ENCODE peak calls at places on chromosomes 12 and 14, in seven cellular contexts. B is H9, L is IMR-90, S is H1, N is neuronal stem cell, H is mesendoderm, K is mesenchymal stem cell. J is an unnamed sample.

GRCh38 chr12:117596968-117597367 is 235.5 kb upstream of the NOS1 start:
- DNase-seq in B (no peak), L (no peak), S (no peak), N (no peak), H (peak), K (no peak), J (no peak)

GRCh38 chr12:17511369-17511768 is 578.6 kb downstream of the RERGL start:
- DNase-seq in B (no peak), L (no peak), S (no peak), N (no peak), H (peak), K (no peak), J (no peak)

GRCh38 chr12:108564724-108565123 is 2.3 kb downstream of the ISCU start:
- DNase-seq in B (no peak), L (no peak), S (no peak), N (no peak), H (no peak), K (no peak), J (no peak)

GRCh38 chr12:27015730-27016076 is 1.5 kb upstream of the TM7SF3 start:
- DNase-seq in B (no peak), L (peak), S (no peak), N (no peak), H (peak), K (peak), J (peak)

GRCh38 chr12:45234134-45234865 is 18.4 kb downstream of the ANO6 start:
- DNase-seq in B (peak), L (peak), S (no peak), N (peak), H (peak), K (peak), J (peak)

GRCh38 chr12:121144416-121144914 is 11.8 kb downstream of the P2RX7 start:
- DNase-seq in B (no peak), L (peak), S (no peak), N (no peak), H (no peak), K (peak), J (no peak)

GRCh38 chr14:106024983-106025604 is 498.7 kb downstream of the TMEM121 start:
- DNase-seq in B (no peak), L (no peak), S (no peak), N (no peak), H (no peak), K (no peak), J (no peak)

GRCh38 chr12:95553202-95553943 is 2.1 kb upstream of the USP44 start:
- DNase-seq in B (no peak), L (no peak), S (no peak), N (no peak), H (no peak), K (no peak), J (no peak)

GRCh38 chr14:101035466-101036225 is 132.1 kb upstream of the RTL1 start:
- DNase-seq in B (no peak), L (no peak), S (no peak), N (no peak), H (no peak), K (no peak), J (no peak)

GRCh38 chr12:131511391-131511802 is 199.5 kb upstream of the SFSWAP start:
- DNase-seq in B (peak), L (no peak), S (no peak), N (no peak), H (peak), K (no peak), J (no peak)

GRCh38 chr12:22032732-22033131 is 13.3 kb upstream of the CMAS start:
- DNase-seq in B (no peak), L (no peak), S (no peak), N (no peak), H (no peak), K (no peak), J (no peak)

GRCh38 chr12:56154246-56154771 is 1.9 kb downstream of the MYL6B start:
- DNase-seq in B (no peak), L (no peak), S (no peak), N (no peak), H (peak), K (no peak), J (no peak)

GRCh38 chr14:98262566-98262965 is 1009.4 kb downstream of the BCL11B start:
- DNase-seq in B (no peak), L (no peak), S (no peak), N (no peak), H (no peak), K (no peak), J (no peak)

GRCh38 chr14:23025181-23025788 is 9.4 kb downstream of the PSMB5 start:
- DNase-seq in B (no peak), L (no peak), S (no peak), N (no peak), H (peak), K (peak), J (no peak)

GRCh38 chr14:73241481-73242165 is 4.3 kb downstream of the PAPLN start:
- DNase-seq in B (no peak), L (no peak), S (peak), N (no peak), H (no peak), K (no peak), J (no peak)

GRCh38 chr14:104680056-104680805 is 9.2 kb upstream of the INF2 start:
- DNase-seq in B (no peak), L (peak), S (no peak), N (no peak), H (peak), K (peak), J (peak)

GRCh38 chr14:73026243-73026844 is 562 bp downstream of the ZFYVE1 start:
- DNase-seq in B (no peak), L (no peak), S (no peak), N (no peak), H (no peak), K (no peak), J (no peak)

GRCh38 chr12:4272014-4272975 is 1.3 kb upstream of the CCND2 start:
- DNase-seq in B (peak), L (peak), S (peak), N (peak), H (peak), K (peak), J (no peak)

GRCh38 chr12:96136129-96136528 is 58.0 kb upstream of the ELK3 start:
- DNase-seq in B (no peak), L (peak), S (no peak), N (no peak), H (peak), K (peak), J (no peak)

GRCh38 chr12:11779286-11779685 is 129.8 kb downstream of the ETV6 start:
- DNase-seq in B (no peak), L (peak), S (no peak), N (no peak), H (no peak), K (peak), J (no peak)

GRCh38 chr14:44777567-44777966 is 184.2 kb downstream of the KLHL28 start:
- DNase-seq in B (no peak), L (no peak), S (no peak), N (no peak), H (no peak), K (no peak), J (no peak)

DNA sequence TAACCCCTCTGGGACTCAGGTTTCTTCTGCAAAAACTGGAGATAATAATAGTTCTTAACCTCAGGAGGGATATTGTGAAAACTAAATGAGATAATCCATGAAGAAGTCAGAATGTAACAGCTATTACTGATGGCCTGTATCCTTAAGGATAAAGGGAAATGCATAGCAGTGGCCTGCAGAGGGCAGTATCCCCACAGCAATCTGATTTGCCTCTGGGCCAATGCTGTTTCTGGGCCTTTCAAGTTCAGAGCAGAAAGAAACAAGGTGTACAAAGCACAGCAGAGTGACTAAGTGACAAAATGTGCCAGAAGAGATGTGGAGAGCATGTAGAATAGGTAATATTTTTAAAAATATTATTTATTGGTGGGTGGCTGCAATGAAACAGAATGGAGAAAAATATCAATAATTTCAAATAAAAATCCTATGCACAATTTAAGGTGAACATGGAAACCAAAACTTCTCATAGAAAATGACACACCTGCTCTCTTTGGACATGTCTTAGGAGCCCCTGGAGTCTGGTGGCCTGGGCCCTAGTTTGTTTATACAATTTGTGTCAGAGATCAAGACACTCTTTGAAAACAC is 90.3 kb downstream of the C12orf75 start:
- DNase-seq in B (peak), L (peak), S (peak), N (peak), H (peak), K (peak), J (peak)
- H3K18ac ChIP-seq in B (no peak), L (no peak), S (no peak), N (no peak), H (no peak), K (no peak), J (no peak)

DNA sequence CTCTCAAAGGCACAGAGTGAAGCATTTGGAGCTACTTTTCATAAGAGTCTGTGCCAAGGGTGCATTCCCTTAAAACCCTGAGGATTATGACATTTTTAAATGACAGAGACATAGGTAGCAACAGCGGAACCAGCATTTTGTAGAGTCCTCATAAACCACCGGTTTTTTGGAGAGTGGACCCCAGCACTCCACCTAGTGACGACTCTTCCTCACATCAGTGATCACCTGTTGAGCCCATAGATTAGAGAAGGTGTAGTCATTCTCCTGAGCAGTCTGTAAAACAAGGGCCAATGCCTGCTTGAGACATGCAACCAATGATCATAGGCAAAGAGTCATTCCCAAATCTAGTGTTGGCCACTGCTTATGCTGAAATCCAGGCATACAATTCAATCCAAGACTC is 399.1 kb downstream of the GXYLT1 start:
- DNase-seq in B (peak), L (no peak), S (no peak), N (no peak), H (peak), K (no peak), J (no peak)
- H3K18ac ChIP-seq in B (no peak), L (no peak), S (no peak), N (no peak), H (no peak), K (no peak), J (no peak)

GRCh38 chr12:107102294-107102693 is 8.9 kb upstream of the CRY1 start:
- DNase-seq in B (no peak), L (no peak), S (no peak), N (no peak), H (no peak), K (no peak), J (no peak)

GRCh38 chr12:107103516-107103915 is 10.2 kb upstream of the CRY1 start:
- DNase-seq in B (no peak), L (no peak), S (no peak), N (no peak), H (no peak), K (no peak), J (no peak)

GRCh38 chr12:107101651-107102050 is 8.3 kb upstream of the CRY1 start:
- DNase-seq in B (no peak), L (no peak), S (no peak), N (no peak), H (no peak), K (no peak), J (no peak)

GRCh38 chr12:107105410-107105703 is 12.0 kb upstream of the CRY1 start:
- DNase-seq in B (no peak), L (no peak), S (no peak), N (no peak), H (no peak), K (no peak), J (no peak)

DNA sequence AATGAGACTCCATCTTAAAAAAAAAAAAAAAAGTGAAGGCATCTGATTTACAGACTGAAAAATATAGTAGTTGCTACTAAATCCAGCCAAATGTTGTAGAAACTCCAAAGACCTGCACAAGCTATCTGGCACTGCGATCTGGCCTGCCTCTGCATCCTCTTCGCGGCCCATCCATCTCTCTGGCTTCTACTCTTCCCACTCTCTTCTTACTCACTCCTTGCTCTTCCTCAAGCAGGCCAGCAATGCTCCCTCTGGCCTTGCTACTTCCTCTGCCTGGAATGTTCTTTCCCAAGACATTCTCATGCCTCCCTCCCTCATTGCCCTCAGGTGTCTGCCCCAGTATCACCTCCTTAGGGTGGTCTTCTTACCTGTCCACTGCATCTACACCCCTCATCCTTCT is 9.7 kb upstream of the CRY1 start:
- DNase-seq in B (no peak), L (no peak), S (no peak), N (no peak), H (no peak), K (no peak), J (no peak)
- H3K18ac ChIP-seq in B (no peak), L (no peak), S (no peak), N (no peak), H (no peak), K (no peak), J (no peak)

GRCh38 chr12:14327717-14328116 is 37.8 kb upstream of the ATF7IP start:
- DNase-seq in B (no peak), L (peak), S (no peak), N (no peak), H (no peak), K (no peak), J (no peak)
- H3K18ac ChIP-seq in B (no peak), L (peak), S (no peak), N (no peak), H (no peak), K (no peak), J (no peak)

GRCh38 chr12:38102197-38102596 is 214.4 kb upstream of the ALG10B start:
- DNase-seq in B (no peak), L (no peak), S (no peak), N (no peak), H (no peak), K (no peak), J (peak)
- H3K18ac ChIP-seq in B (no peak), L (no peak), S (no peak), N (no peak), H (no peak), K (no peak), J (no peak)

DNA sequence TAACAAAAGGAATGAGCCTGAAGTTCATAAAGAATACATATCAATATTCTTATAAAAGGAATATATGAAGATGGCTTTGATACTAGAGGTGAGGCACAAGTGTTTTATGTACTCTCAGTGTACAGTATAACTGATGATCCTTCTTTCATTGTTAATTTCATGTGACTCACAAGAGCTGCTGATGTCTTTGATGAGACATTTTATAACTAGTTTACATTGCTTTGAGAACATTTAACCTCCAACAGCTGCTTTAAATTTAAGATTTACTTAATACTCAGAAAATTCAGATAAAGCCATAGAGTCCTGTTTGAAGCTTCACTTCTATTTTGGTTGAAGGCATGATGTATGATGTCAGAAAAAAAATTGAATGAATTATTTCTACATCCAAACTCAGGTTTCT is 59.8 kb downstream of the WASHC4 start:
- DNase-seq in B (no peak), L (peak), S (no peak), N (no peak), H (no peak), K (no peak), J (no peak)
- H3K18ac ChIP-seq in B (no peak), L (no peak), S (no peak), N (no peak), H (no peak), K (no peak), J (no peak)

J was measured in trophoblast cell.